ENCODE peak calls at places on chromosomes 16 and 17, in six cellular contexts. One of them, this sample, is unnamed.

GRCh38 chr17:81340606-81341346 is 45.7 kb upstream of the SLC38A10 start:
- DNase-seq in iPS-NIHi11: no peak
- DNase-seq in foreskin fibroblast: no peak
- DNase-seq in neural crest cell: no peak
- DNase-seq in NCI-H2029: no peak
- DNase-seq in non-pigmented ciliary epithelial cell: no peak
- DNase-seq in this sample: no peak

GRCh38 chr16:14150796-14151195 is 79.7 kb downstream of the MRTFB start:
- DNase-seq in iPS-NIHi11: no peak
- DNase-seq in foreskin fibroblast: no peak
- DNase-seq in neural crest cell: no peak
- DNase-seq in NCI-H2029: no peak
- DNase-seq in non-pigmented ciliary epithelial cell: no peak
- DNase-seq in this sample: no peak

GRCh38 chr17:59838196-59838911 is 54.4 kb downstream of the TUBD1 start:
- DNase-seq in iPS-NIHi11: no peak
- DNase-seq in foreskin fibroblast: no peak
- DNase-seq in neural crest cell: no peak
- DNase-seq in NCI-H2029: no peak
- DNase-seq in non-pigmented ciliary epithelial cell: no peak
- DNase-seq in this sample: no peak

GRCh38 chr17:80109713-80110446 is 8.5 kb downstream of the GAA start:
- DNase-seq in iPS-NIHi11: no peak
- DNase-seq in foreskin fibroblast: no peak
- DNase-seq in neural crest cell: no peak
- DNase-seq in NCI-H2029: no peak
- DNase-seq in non-pigmented ciliary epithelial cell: no peak
- DNase-seq in this sample: peak

GRCh38 chr17:74362811-74363498 is 1.3 kb upstream of the BTBD17 start:
- DNase-seq in iPS-NIHi11: no peak
- DNase-seq in foreskin fibroblast: no peak
- DNase-seq in neural crest cell: no peak
- DNase-seq in NCI-H2029: no peak
- DNase-seq in non-pigmented ciliary epithelial cell: no peak
- DNase-seq in this sample: no peak

GRCh38 chr16:50534091-50534490 is 14.1 kb upstream of the NKD1 start:
- DNase-seq in iPS-NIHi11: no peak
- DNase-seq in foreskin fibroblast: no peak
- DNase-seq in neural crest cell: no peak
- DNase-seq in NCI-H2029: no peak
- DNase-seq in non-pigmented ciliary epithelial cell: no peak
- DNase-seq in this sample: no peak

GRCh38 chr17:77516902-77517301 is 376.1 kb downstream of the SEC14L1 start:
- DNase-seq in iPS-NIHi11: no peak
- DNase-seq in foreskin fibroblast: peak
- DNase-seq in neural crest cell: no peak
- DNase-seq in NCI-H2029: no peak
- DNase-seq in non-pigmented ciliary epithelial cell: peak
- DNase-seq in this sample: no peak

GRCh38 chr17:29059281-29059680 is 16.3 kb downstream of the PIPOX start:
- DNase-seq in iPS-NIHi11: no peak
- DNase-seq in foreskin fibroblast: peak
- DNase-seq in neural crest cell: no peak
- DNase-seq in NCI-H2029: peak
- DNase-seq in non-pigmented ciliary epithelial cell: peak
- DNase-seq in this sample: no peak

GRCh38 chr17:36856169-36856568 is 81.1 kb upstream of the LHX1 start:
- DNase-seq in iPS-NIHi11: no peak
- DNase-seq in foreskin fibroblast: no peak
- DNase-seq in neural crest cell: no peak
- DNase-seq in NCI-H2029: no peak
- DNase-seq in non-pigmented ciliary epithelial cell: no peak
- DNase-seq in this sample: no peak

GRCh38 chr17:81342062-81342699 is 47.1 kb upstream of the SLC38A10 start:
- DNase-seq in iPS-NIHi11: no peak
- DNase-seq in foreskin fibroblast: no peak
- DNase-seq in neural crest cell: no peak
- DNase-seq in NCI-H2029: no peak
- DNase-seq in non-pigmented ciliary epithelial cell: no peak
- DNase-seq in this sample: no peak

GRCh38 chr16:46658925-46659324 is 30.1 kb downstream of the VPS35 start:
- DNase-seq in iPS-NIHi11: no peak
- DNase-seq in foreskin fibroblast: no peak
- DNase-seq in neural crest cell: no peak
- DNase-seq in NCI-H2029: no peak
- DNase-seq in non-pigmented ciliary epithelial cell: no peak
- DNase-seq in this sample: no peak